ENCODE peak calls at places on chromosomes 2 and 18, in ten cellular contexts. One of them, this sample, is unnamed.

GRCh38 chr2:42238644-42239288 is 69.6 kb downstream of the EML4 start:
- DNase-seq in HFF-Myc: no peak
- DNase-seq in PC-9: peak; percentile 32
- DNase-seq in upper lobe of right lung: no peak
- DNase-seq in transverse colon: peak; percentile 60
- DNase-seq in tibial artery: no peak
- DNase-seq in fibroblast of lung: no peak
- DNase-seq in CD8-positive, alpha-beta T cell: peak; percentile 10
- DNase-seq in RWPE2: no peak
- DNase-seq in astrocyte of the spinal cord: no peak
- DNase-seq in this sample: no peak

GRCh38 chr2:240604291-240604938 is 17.9 kb downstream of the CAPN10 start:
- DNase-seq in HFF-Myc: no peak
- DNase-seq in PC-9: peak; percentile 88
- DNase-seq in upper lobe of right lung: peak; percentile 88
- DNase-seq in transverse colon: peak; percentile 82
- DNase-seq in tibial artery: peak; percentile 83
- DNase-seq in fibroblast of lung: peak; percentile 36
- DNase-seq in CD8-positive, alpha-beta T cell: no peak
- DNase-seq in RWPE2: peak; percentile 55
- DNase-seq in astrocyte of the spinal cord: peak; percentile 28
- DNase-seq in this sample: no peak

GRCh38 chr2:100703213-100703612 is 116.7 kb upstream of the NPAS2 start:
- DNase-seq in HFF-Myc: no peak
- DNase-seq in PC-9: no peak
- DNase-seq in upper lobe of right lung: no peak
- DNase-seq in transverse colon: no peak
- DNase-seq in tibial artery: no peak
- DNase-seq in fibroblast of lung: no peak
- DNase-seq in CD8-positive, alpha-beta T cell: no peak
- DNase-seq in RWPE2: no peak
- DNase-seq in astrocyte of the spinal cord: no peak
- DNase-seq in this sample: peak; percentile 94

GRCh38 chr2:200051621-200051945 is 96.2 kb downstream of the MAIP1 start:
- DNase-seq in HFF-Myc: no peak
- DNase-seq in PC-9: no peak
- DNase-seq in upper lobe of right lung: no peak
- DNase-seq in transverse colon: no peak
- DNase-seq in tibial artery: no peak
- DNase-seq in fibroblast of lung: peak; percentile 15
- DNase-seq in CD8-positive, alpha-beta T cell: no peak
- DNase-seq in RWPE2: no peak
- DNase-seq in astrocyte of the spinal cord: no peak
- DNase-seq in this sample: no peak

GRCh38 chr2:23713352-23713751 is 213.6 kb downstream of the ATAD2B start:
- DNase-seq in HFF-Myc: no peak
- DNase-seq in PC-9: no peak
- DNase-seq in upper lobe of right lung: no peak
- DNase-seq in transverse colon: no peak
- DNase-seq in tibial artery: no peak
- DNase-seq in fibroblast of lung: no peak
- DNase-seq in CD8-positive, alpha-beta T cell: no peak
- DNase-seq in RWPE2: no peak
- DNase-seq in astrocyte of the spinal cord: no peak
- DNase-seq in this sample: no peak

GRCh38 chr2:168961450-168962229 is 60.5 kb downstream of the G6PC2 start:
- DNase-seq in HFF-Myc: peak; percentile 61
- DNase-seq in PC-9: peak; percentile 17
- DNase-seq in upper lobe of right lung: no peak
- DNase-seq in transverse colon: peak; percentile 14
- DNase-seq in tibial artery: no peak
- DNase-seq in fibroblast of lung: peak; percentile 63
- DNase-seq in CD8-positive, alpha-beta T cell: peak; percentile 18
- DNase-seq in RWPE2: no peak
- DNase-seq in astrocyte of the spinal cord: peak; percentile 81
- DNase-seq in this sample: peak; percentile 46

GRCh38 chr2:182949572-182950189 is 83.2 kb upstream of the FRZB start:
- DNase-seq in HFF-Myc: no peak
- DNase-seq in PC-9: peak; percentile 60
- DNase-seq in upper lobe of right lung: no peak
- DNase-seq in transverse colon: no peak
- DNase-seq in tibial artery: no peak
- DNase-seq in fibroblast of lung: peak; percentile 28
- DNase-seq in CD8-positive, alpha-beta T cell: no peak
- DNase-seq in RWPE2: no peak
- DNase-seq in astrocyte of the spinal cord: peak; percentile 17
- DNase-seq in this sample: no peak

GRCh38 chr2:102603904-102604303 is 15.4 kb upstream of the SLC9A2 start:
- DNase-seq in HFF-Myc: no peak
- DNase-seq in PC-9: no peak
- DNase-seq in upper lobe of right lung: no peak
- DNase-seq in transverse colon: no peak
- DNase-seq in tibial artery: no peak
- DNase-seq in fibroblast of lung: no peak
- DNase-seq in CD8-positive, alpha-beta T cell: no peak
- DNase-seq in RWPE2: no peak
- DNase-seq in astrocyte of the spinal cord: no peak
- DNase-seq in this sample: no peak

GRCh38 chr2:14700753-14701152 is 68.2 kb downstream of the LRATD1 start:
- DNase-seq in HFF-Myc: no peak
- DNase-seq in PC-9: no peak
- DNase-seq in upper lobe of right lung: no peak
- DNase-seq in transverse colon: no peak
- DNase-seq in tibial artery: no peak
- DNase-seq in fibroblast of lung: peak; percentile 91
- DNase-seq in CD8-positive, alpha-beta T cell: no peak
- DNase-seq in RWPE2: no peak
- DNase-seq in astrocyte of the spinal cord: peak; percentile 70
- DNase-seq in this sample: no peak

GRCh38 chr18:55695091-55695490 is 107.1 kb upstream of the TCF4 start:
- DNase-seq in HFF-Myc: no peak
- DNase-seq in PC-9: no peak
- DNase-seq in upper lobe of right lung: no peak
- DNase-seq in transverse colon: no peak
- DNase-seq in tibial artery: no peak
- DNase-seq in fibroblast of lung: peak; percentile 69
- DNase-seq in CD8-positive, alpha-beta T cell: no peak
- DNase-seq in RWPE2: no peak
- DNase-seq in astrocyte of the spinal cord: no peak
- DNase-seq in this sample: no peak

GRCh38 chr18:75316826-75317225 is 106.2 kb downstream of the TSHZ1 start:
- DNase-seq in HFF-Myc: no peak
- DNase-seq in PC-9: no peak
- DNase-seq in upper lobe of right lung: no peak
- DNase-seq in transverse colon: no peak
- DNase-seq in tibial artery: no peak
- DNase-seq in fibroblast of lung: no peak
- DNase-seq in CD8-positive, alpha-beta T cell: no peak
- DNase-seq in RWPE2: no peak
- DNase-seq in astrocyte of the spinal cord: no peak
- DNase-seq in this sample: no peak

GRCh38 chr18:75317723-75318122 is 107.1 kb downstream of the TSHZ1 start:
- DNase-seq in HFF-Myc: no peak
- DNase-seq in PC-9: no peak
- DNase-seq in upper lobe of right lung: no peak
- DNase-seq in transverse colon: no peak
- DNase-seq in tibial artery: no peak
- DNase-seq in fibroblast of lung: no peak
- DNase-seq in CD8-positive, alpha-beta T cell: no peak
- DNase-seq in RWPE2: no peak
- DNase-seq in astrocyte of the spinal cord: no peak
- DNase-seq in this sample: no peak

GRCh38 chr18:75314606-75315005 is 104.0 kb downstream of the TSHZ1 start:
- DNase-seq in HFF-Myc: no peak
- DNase-seq in PC-9: no peak
- DNase-seq in upper lobe of right lung: no peak
- DNase-seq in transverse colon: no peak
- DNase-seq in tibial artery: no peak
- DNase-seq in fibroblast of lung: no peak
- DNase-seq in CD8-positive, alpha-beta T cell: no peak
- DNase-seq in RWPE2: no peak
- DNase-seq in astrocyte of the spinal cord: no peak
- DNase-seq in this sample: no peak

GRCh38 chr18:75317300-75317699 is 106.7 kb downstream of the TSHZ1 start:
- DNase-seq in HFF-Myc: no peak
- DNase-seq in PC-9: no peak
- DNase-seq in upper lobe of right lung: no peak
- DNase-seq in transverse colon: no peak
- DNase-seq in tibial artery: no peak
- DNase-seq in fibroblast of lung: no peak
- DNase-seq in CD8-positive, alpha-beta T cell: no peak
- DNase-seq in RWPE2: no peak
- DNase-seq in astrocyte of the spinal cord: no peak
- DNase-seq in this sample: no peak

DNA sequence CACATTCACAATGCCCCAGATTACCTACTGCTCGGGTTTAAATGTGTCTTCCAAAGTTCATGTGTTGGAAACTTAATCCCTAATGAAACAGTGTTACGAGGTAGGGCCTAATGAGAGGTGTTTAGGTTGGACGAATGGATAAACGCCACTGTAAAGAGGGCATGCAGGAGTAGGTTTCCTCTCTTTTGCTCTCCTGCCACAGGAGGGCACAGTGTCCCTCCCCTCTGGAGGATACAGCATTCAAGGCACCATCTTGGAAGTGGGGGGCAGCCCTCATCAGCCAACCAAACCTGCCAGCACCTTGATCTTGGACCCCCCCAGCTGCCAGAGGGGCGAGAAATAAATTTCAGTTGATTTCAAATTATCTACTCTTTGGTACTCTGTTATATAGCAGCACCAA is 103.5 kb downstream of the TSHZ1 start:
- DNase-seq in HFF-Myc: no peak
- DNase-seq in PC-9: no peak
- DNase-seq in upper lobe of right lung: no peak
- DNase-seq in transverse colon: no peak
- DNase-seq in tibial artery: no peak
- DNase-seq in fibroblast of lung: no peak
- DNase-seq in CD8-positive, alpha-beta T cell: no peak
- DNase-seq in RWPE2: no peak
- DNase-seq in astrocyte of the spinal cord: no peak
- DNase-seq in this sample: no peak
- TF ChIP-seq CTCF in HFF-Myc: no peak
- TF ChIP-seq CTCF in PC-9: no peak
- TF ChIP-seq CTCF in upper lobe of right lung: no peak
- TF ChIP-seq CTCF in transverse colon: no peak
- TF ChIP-seq CTCF in tibial artery: no peak
- TF ChIP-seq CTCF in fibroblast of lung: no peak
- TF ChIP-seq CTCF in CD8-positive, alpha-beta T cell: no peak
- TF ChIP-seq CTCF in RWPE2: no peak
- TF ChIP-seq CTCF in astrocyte of the spinal cord: peak; percentile 12
- TF ChIP-seq CTCF in this sample: peak; percentile 31

GRCh38 chr18:12046751-12047335 is 46.8 kb upstream of the ANKRD62 start:
- DNase-seq in HFF-Myc: no peak
- DNase-seq in PC-9: no peak
- DNase-seq in upper lobe of right lung: no peak
- DNase-seq in transverse colon: no peak
- DNase-seq in tibial artery: no peak
- DNase-seq in fibroblast of lung: no peak
- DNase-seq in CD8-positive, alpha-beta T cell: no peak
- DNase-seq in RWPE2: peak; percentile 52
- DNase-seq in astrocyte of the spinal cord: no peak
- DNase-seq in this sample: no peak
- H3K4me3 ChIP-seq in HFF-Myc: no peak overlapping the region
- H3K4me3 ChIP-seq in PC-9: no peak overlapping the region
- H3K4me3 ChIP-seq in upper lobe of right lung: no peak overlapping the region
- H3K4me3 ChIP-seq in transverse colon: no peak overlapping the region
- H3K4me3 ChIP-seq in tibial artery: no peak overlapping the region
- H3K4me3 ChIP-seq in fibroblast of lung: no peak overlapping the region
- H3K4me3 ChIP-seq in CD8-positive, alpha-beta T cell: no peak overlapping the region
- H3K4me3 ChIP-seq in RWPE2: no peak overlapping the region
- H3K4me3 ChIP-seq in astrocyte of the spinal cord: no peak overlapping the region
- H3K4me3 ChIP-seq in this sample: no peak overlapping the region

GRCh38 chr2:96209011-96209728 is 543 bp upstream of the STARD7 start:
- DNase-seq in HFF-Myc: no peak
- DNase-seq in PC-9: no peak
- DNase-seq in upper lobe of right lung: no peak
- DNase-seq in transverse colon: no peak
- DNase-seq in tibial artery: no peak
- DNase-seq in fibroblast of lung: no peak
- DNase-seq in CD8-positive, alpha-beta T cell: no peak
- DNase-seq in RWPE2: no peak
- DNase-seq in astrocyte of the spinal cord: no peak
- DNase-seq in this sample: no peak

GRCh38 chr2:96207778-96208143 is 866 bp downstream of the STARD7 start:
- DNase-seq in HFF-Myc: no peak
- DNase-seq in PC-9: no peak
- DNase-seq in upper lobe of right lung: no peak
- DNase-seq in transverse colon: no peak
- DNase-seq in tibial artery: no peak
- DNase-seq in fibroblast of lung: no peak
- DNase-seq in CD8-positive, alpha-beta T cell: peak; percentile 2
- DNase-seq in RWPE2: no peak
- DNase-seq in astrocyte of the spinal cord: no peak
- DNase-seq in this sample: no peak

GRCh38 chr2:96209729-96210085 is 1.1 kb upstream of the STARD7 start:
- DNase-seq in HFF-Myc: no peak
- DNase-seq in PC-9: no peak
- DNase-seq in upper lobe of right lung: no peak
- DNase-seq in transverse colon: no peak
- DNase-seq in tibial artery: no peak
- DNase-seq in fibroblast of lung: no peak
- DNase-seq in CD8-positive, alpha-beta T cell: no peak
- DNase-seq in RWPE2: no peak
- DNase-seq in astrocyte of the spinal cord: no peak
- DNase-seq in this sample: no peak

GRCh38 chr2:96207073-96207777 is 1.4 kb downstream of the STARD7 start:
- DNase-seq in HFF-Myc: no peak
- DNase-seq in PC-9: no peak
- DNase-seq in upper lobe of right lung: no peak
- DNase-seq in transverse colon: no peak
- DNase-seq in tibial artery: no peak
- DNase-seq in fibroblast of lung: no peak
- DNase-seq in CD8-positive, alpha-beta T cell: no peak
- DNase-seq in RWPE2: no peak
- DNase-seq in astrocyte of the spinal cord: no peak
- DNase-seq in this sample: no peak

GRCh38 chr2:96208144-96209010 is at the start of gene STARD7:
- DNase-seq in HFF-Myc: peak; percentile 93
- DNase-seq in PC-9: peak; percentile 99
- DNase-seq in upper lobe of right lung: peak; percentile 100
- DNase-seq in transverse colon: peak; percentile 99
- DNase-seq in tibial artery: peak; percentile 99
- DNase-seq in fibroblast of lung: peak; percentile 99
- DNase-seq in CD8-positive, alpha-beta T cell: peak; percentile 94
- DNase-seq in RWPE2: peak; percentile 97
- DNase-seq in astrocyte of the spinal cord: peak; percentile 98
- DNase-seq in this sample: peak; percentile 88
- TF ChIP-seq CTCF in HFF-Myc: no peak
- TF ChIP-seq CTCF in PC-9: peak; percentile 47
- TF ChIP-seq CTCF in upper lobe of right lung: peak; percentile 24
- TF ChIP-seq CTCF in transverse colon: no peak
- TF ChIP-seq CTCF in tibial artery: no peak
- TF ChIP-seq CTCF in fibroblast of lung: no peak
- TF ChIP-seq CTCF in CD8-positive, alpha-beta T cell: no peak
- TF ChIP-seq CTCF in RWPE2: peak; percentile 30
- TF ChIP-seq CTCF in astrocyte of the spinal cord: peak; percentile 6
- TF ChIP-seq CTCF in this sample: no peak

DNA sequence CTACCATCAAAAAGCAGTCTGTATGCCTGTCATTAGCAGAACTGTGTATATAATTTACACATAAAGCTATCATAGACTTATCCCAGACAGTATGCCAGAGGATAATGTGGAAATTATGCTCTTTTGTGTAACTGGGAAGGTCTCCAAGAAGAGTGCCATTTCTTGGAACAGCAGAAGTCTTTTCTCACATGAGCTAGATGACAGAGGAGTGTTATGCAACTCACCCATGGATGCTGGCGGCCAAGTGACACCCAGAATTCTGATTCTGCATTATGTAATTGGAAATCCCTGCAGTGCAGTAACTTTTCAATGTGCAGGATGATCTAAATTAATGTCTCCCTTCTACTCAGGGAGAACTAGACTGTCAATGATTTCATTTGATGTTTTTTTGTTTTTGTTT is 160.0 kb downstream of the UBE2E3 start:
- DNase-seq in HFF-Myc: no peak
- DNase-seq in PC-9: no peak
- DNase-seq in upper lobe of right lung: no peak
- DNase-seq in transverse colon: no peak
- DNase-seq in tibial artery: peak; percentile 62
- DNase-seq in fibroblast of lung: peak; percentile 29
- DNase-seq in CD8-positive, alpha-beta T cell: no peak
- DNase-seq in RWPE2: no peak
- DNase-seq in astrocyte of the spinal cord: peak; percentile 20
- DNase-seq in this sample: peak; percentile 24
- H3K4me3 ChIP-seq in HFF-Myc: no peak overlapping the region
- H3K4me3 ChIP-seq in PC-9: no peak overlapping the region
- H3K4me3 ChIP-seq in upper lobe of right lung: no peak overlapping the region
- H3K4me3 ChIP-seq in transverse colon: no peak overlapping the region
- H3K4me3 ChIP-seq in tibial artery: no peak overlapping the region
- H3K4me3 ChIP-seq in fibroblast of lung: no peak overlapping the region
- H3K4me3 ChIP-seq in CD8-positive, alpha-beta T cell: no peak overlapping the region
- H3K4me3 ChIP-seq in RWPE2: no peak overlapping the region
- H3K4me3 ChIP-seq in astrocyte of the spinal cord: no peak overlapping the region
- H3K4me3 ChIP-seq in this sample: no peak overlapping the region